ENCODE peak calls at places on chromosomes 5 and 9, in six cellular contexts. S, Q, B, F, I and C are unnamed samples.

GRCh38 chr5:111655169-111655924 is 101.6 kb downstream of the NREP start:
- DNase-seq in S (no peak), Q (no peak), B (no peak), F (no peak), I (peak; percentile 59), C (no peak)

GRCh38 chr5:142170254-142170953 is 61.8 kb downstream of the NDFIP1 start:
- DNase-seq in S (no peak), Q (no peak), B (no peak), F (no peak), I (peak; percentile 26), C (no peak)

GRCh38 chr9:97557606-97558095 is 56.2 kb downstream of the TMOD1 start:
- DNase-seq in S (no peak), Q (no peak), B (no peak), F (no peak), I (no peak), C (no peak)

GRCh38 chr9:35649431-35650340 is 1.0 kb downstream of the SIT1 start:
- DNase-seq in S (peak; percentile 43), Q (no peak), B (no peak), F (no peak), I (no peak), C (no peak)

GRCh38 chr9:124698265-124698664 is 72.8 kb downstream of the NR6A1 start:
- DNase-seq in S (no peak), Q (no peak), B (no peak), F (no peak), I (peak; percentile 93), C (no peak)

GRCh38 chr5:171709930-171710329 is 75.7 kb upstream of the SMIM23 start:
- DNase-seq in S (no peak), Q (no peak), B (no peak), F (no peak), I (no peak), C (peak; percentile 5)

GRCh38 chr9:93573204-93573828 is 3.1 kb upstream of the PHF2 start:
- DNase-seq in S (no peak), Q (no peak), B (no peak), F (no peak), I (no peak), C (no peak)

GRCh38 chr5:140266471-140267200 is 36.3 kb downstream of the PFDN1 start:
- DNase-seq in S (no peak), Q (no peak), B (peak; percentile 47), F (no peak), I (no peak), C (no peak)

GRCh38 chr5:123914333-123914732 is 402.4 kb downstream of the CSNK1G3 start:
- DNase-seq in S (no peak), Q (no peak), B (no peak), F (no peak), I (no peak), C (no peak)